ENCODE peak calls at places on chromosomes 5 and 9, in seven cellular contexts. One of them, this sample, is unnamed.

GRCh38 chr5:52983731-52984620 is 5.2 kb upstream of the ITGA2 start:
- DNase-seq in adrenal gland: no peak
- DNase-seq in amniotic stem cell: no peak
- DNase-seq in H54: no peak
- DNase-seq in stimulated activated CD8-positive, alpha-beta memory T cell treated with anti-CD3 and anti-CD28 coated beads, Interleukin-15, amount 100 ng/mL, for 48 hours: no peak
- DNase-seq in stimulated activated naive B cell treated with anti-CD40 and anti-IgM and Interleukin-4, amounts not matched to agents 10 μg/mL and 1 μg/mL and 100 μg/mL, for 72 hours: no peak
- DNase-seq in psoas muscle: no peak
- DNase-seq in this sample: peak; percentile 29

GRCh38 chr5:175214152-175214551 is 229.8 kb downstream of the DRD1 start:
- DNase-seq in H54: peak; percentile 69
- DNase-seq in amniotic stem cell: no peak
- DNase-seq in stimulated activated naive B cell treated with anti-CD40 and anti-IgM and Interleukin-4, amounts not matched to agents 10 μg/mL and 1 μg/mL and 100 μg/mL, for 72 hours: no peak
- DNase-seq in adrenal gland: peak; percentile 84
- DNase-seq in psoas muscle: no peak
- DNase-seq in stimulated activated CD8-positive, alpha-beta memory T cell treated with anti-CD3 and anti-CD28 coated beads, Interleukin-15, amount 100 ng/mL, for 48 hours: no peak
- DNase-seq in this sample: peak; percentile 23

GRCh38 chr5:15615859-15616258 is 115.9 kb downstream of the FBXL7 start:
- DNase-seq in adrenal gland: no peak
- DNase-seq in H54: no peak
- DNase-seq in stimulated activated CD8-positive, alpha-beta memory T cell treated with anti-CD3 and anti-CD28 coated beads, Interleukin-15, amount 100 ng/mL, for 48 hours: no peak
- DNase-seq in psoas muscle: no peak
- DNase-seq in stimulated activated naive B cell treated with anti-CD40 and anti-IgM and Interleukin-4, amounts not matched to agents 10 μg/mL and 1 μg/mL and 100 μg/mL, for 72 hours: no peak
- DNase-seq in amniotic stem cell: no peak
- DNase-seq in this sample: no peak

GRCh38 chr5:103745353-103746065 is 182.9 kb upstream of the NUDT12 start:
- DNase-seq in adrenal gland: no peak
- DNase-seq in psoas muscle: no peak
- DNase-seq in stimulated activated CD8-positive, alpha-beta memory T cell treated with anti-CD3 and anti-CD28 coated beads, Interleukin-15, amount 100 ng/mL, for 48 hours: no peak
- DNase-seq in H54: no peak
- DNase-seq in amniotic stem cell: no peak
- DNase-seq in stimulated activated naive B cell treated with anti-CD40 and anti-IgM and Interleukin-4, amounts not matched to agents 10 μg/mL and 1 μg/mL and 100 μg/mL, for 72 hours: no peak
- DNase-seq in this sample: no peak

GRCh38 chr9:87714819-87715218 is 11.1 kb upstream of the CTSL start:
- DNase-seq in amniotic stem cell: no peak
- DNase-seq in psoas muscle: no peak
- DNase-seq in stimulated activated naive B cell treated with anti-CD40 and anti-IgM and Interleukin-4, amounts not matched to agents 10 μg/mL and 1 μg/mL and 100 μg/mL, for 72 hours: no peak
- DNase-seq in H54: no peak
- DNase-seq in stimulated activated CD8-positive, alpha-beta memory T cell treated with anti-CD3 and anti-CD28 coated beads, Interleukin-15, amount 100 ng/mL, for 48 hours: no peak
- DNase-seq in adrenal gland: peak; percentile 68
- DNase-seq in this sample: peak; percentile 94

GRCh38 chr9:99626424-99626823 is 195.3 kb upstream of the NR4A3 start:
- DNase-seq in stimulated activated naive B cell treated with anti-CD40 and anti-IgM and Interleukin-4, amounts not matched to agents 10 μg/mL and 1 μg/mL and 100 μg/mL, for 72 hours: no peak
- DNase-seq in psoas muscle: no peak
- DNase-seq in stimulated activated CD8-positive, alpha-beta memory T cell treated with anti-CD3 and anti-CD28 coated beads, Interleukin-15, amount 100 ng/mL, for 48 hours: no peak
- DNase-seq in H54: no peak
- DNase-seq in adrenal gland: no peak
- DNase-seq in amniotic stem cell: no peak
- DNase-seq in this sample: no peak

GRCh38 chr5:157372472-157372822 is 87.6 kb upstream of the NIPAL4 start:
- DNase-seq in stimulated activated CD8-positive, alpha-beta memory T cell treated with anti-CD3 and anti-CD28 coated beads, Interleukin-15, amount 100 ng/mL, for 48 hours: no peak
- DNase-seq in stimulated activated naive B cell treated with anti-CD40 and anti-IgM and Interleukin-4, amounts not matched to agents 10 μg/mL and 1 μg/mL and 100 μg/mL, for 72 hours: no peak
- DNase-seq in psoas muscle: no peak
- DNase-seq in amniotic stem cell: no peak
- DNase-seq in adrenal gland: no peak
- DNase-seq in H54: no peak
- DNase-seq in this sample: no peak

GRCh38 chr5:1526151-1526631 is 2.4 kb upstream of the LPCAT1 start:
- DNase-seq in stimulated activated naive B cell treated with anti-CD40 and anti-IgM and Interleukin-4, amounts not matched to agents 10 μg/mL and 1 μg/mL and 100 μg/mL, for 72 hours: no peak
- DNase-seq in stimulated activated CD8-positive, alpha-beta memory T cell treated with anti-CD3 and anti-CD28 coated beads, Interleukin-15, amount 100 ng/mL, for 48 hours: no peak
- DNase-seq in amniotic stem cell: no peak
- DNase-seq in psoas muscle: peak; percentile 42
- DNase-seq in adrenal gland: peak; percentile 15
- DNase-seq in H54: no peak
- DNase-seq in this sample: no peak

GRCh38 chr5:173475780-173476179 is 140.7 kb downstream of the BOD1 start:
- DNase-seq in amniotic stem cell: no peak
- DNase-seq in adrenal gland: no peak
- DNase-seq in psoas muscle: no peak
- DNase-seq in H54: no peak
- DNase-seq in stimulated activated naive B cell treated with anti-CD40 and anti-IgM and Interleukin-4, amounts not matched to agents 10 μg/mL and 1 μg/mL and 100 μg/mL, for 72 hours: no peak
- DNase-seq in stimulated activated CD8-positive, alpha-beta memory T cell treated with anti-CD3 and anti-CD28 coated beads, Interleukin-15, amount 100 ng/mL, for 48 hours: no peak
- DNase-seq in this sample: no peak

GRCh38 chr5:94223231-94223630 is 395.2 kb downstream of the KIAA0825 start:
- DNase-seq in stimulated activated naive B cell treated with anti-CD40 and anti-IgM and Interleukin-4, amounts not matched to agents 10 μg/mL and 1 μg/mL and 100 μg/mL, for 72 hours: no peak
- DNase-seq in stimulated activated CD8-positive, alpha-beta memory T cell treated with anti-CD3 and anti-CD28 coated beads, Interleukin-15, amount 100 ng/mL, for 48 hours: no peak
- DNase-seq in psoas muscle: no peak
- DNase-seq in adrenal gland: no peak
- DNase-seq in H54: no peak
- DNase-seq in amniotic stem cell: no peak
- DNase-seq in this sample: no peak

GRCh38 chr9:76394896-76395244 is 644 bp upstream of the RFK start:
- DNase-seq in stimulated activated naive B cell treated with anti-CD40 and anti-IgM and Interleukin-4, amounts not matched to agents 10 μg/mL and 1 μg/mL and 100 μg/mL, for 72 hours: no peak
- DNase-seq in amniotic stem cell: no peak
- DNase-seq in psoas muscle: peak; percentile 67
- DNase-seq in H54: peak; percentile 44
- DNase-seq in adrenal gland: peak; percentile 81
- DNase-seq in stimulated activated CD8-positive, alpha-beta memory T cell treated with anti-CD3 and anti-CD28 coated beads, Interleukin-15, amount 100 ng/mL, for 48 hours: peak; percentile 40
- DNase-seq in this sample: no peak

GRCh38 chr9:127139071-127139731 is 16.8 kb upstream of the ANGPTL2 start:
- DNase-seq in psoas muscle: peak; percentile 70
- DNase-seq in stimulated activated naive B cell treated with anti-CD40 and anti-IgM and Interleukin-4, amounts not matched to agents 10 μg/mL and 1 μg/mL and 100 μg/mL, for 72 hours: no peak
- DNase-seq in H54: no peak
- DNase-seq in stimulated activated CD8-positive, alpha-beta memory T cell treated with anti-CD3 and anti-CD28 coated beads, Interleukin-15, amount 100 ng/mL, for 48 hours: no peak
- DNase-seq in adrenal gland: peak; percentile 13
- DNase-seq in amniotic stem cell: no peak
- DNase-seq in this sample: no peak

GRCh38 chr5:107607196-107607595 is 63.5 kb downstream of the EFNA5 start:
- DNase-seq in stimulated activated naive B cell treated with anti-CD40 and anti-IgM and Interleukin-4, amounts not matched to agents 10 μg/mL and 1 μg/mL and 100 μg/mL, for 72 hours: no peak
- DNase-seq in H54: no peak
- DNase-seq in amniotic stem cell: no peak
- DNase-seq in psoas muscle: no peak
- DNase-seq in stimulated activated CD8-positive, alpha-beta memory T cell treated with anti-CD3 and anti-CD28 coated beads, Interleukin-15, amount 100 ng/mL, for 48 hours: no peak
- DNase-seq in adrenal gland: no peak
- DNase-seq in this sample: no peak

GRCh38 chr5:69213513-69214215 is 21.0 kb upstream of the CDK7 start:
- DNase-seq in stimulated activated CD8-positive, alpha-beta memory T cell treated with anti-CD3 and anti-CD28 coated beads, Interleukin-15, amount 100 ng/mL, for 48 hours: no peak
- DNase-seq in amniotic stem cell: no peak
- DNase-seq in adrenal gland: peak; percentile 33
- DNase-seq in stimulated activated naive B cell treated with anti-CD40 and anti-IgM and Interleukin-4, amounts not matched to agents 10 μg/mL and 1 μg/mL and 100 μg/mL, for 72 hours: no peak
- DNase-seq in H54: peak; percentile 26
- DNase-seq in psoas muscle: no peak
- DNase-seq in this sample: peak; percentile 51

This sample was measured in cardiac fibroblast.